ENCODE peak calls at places on chromosome 1, in ten cellular contexts. K is fibroblast of mammary gland, T is AG09309, F is lung, O is endothelial cell of umbilical vein, H is WERI-Rb-1, Z is cardiac fibroblast, Q is fibroblast of pulmonary artery, W is BE2C, E is astrocyte of the spinal cord. P is an unnamed sample.
A peak's percentile ranks its signal among the peaks of the same experiment; 100 is the strongest.

GRCh38 chr1:48002142-48002541 is 5.0 kb upstream of the TRABD2B start:
- DNase-seq in K (no peak), O (no peak), F (no peak), Q (no peak), E (no peak), T (no peak), W (no peak), Z (no peak), H (peak; percentile 61), P (no peak)

GRCh38 chr1:112754116-112754628 is 39.0 kb upstream of the PPM1J start:
- DNase-seq in H (no peak), E (no peak), Q (no peak), W (no peak), F (no peak), K (no peak), T (no peak), Z (no peak), O (no peak), P (no peak)

GRCh38 chr1:171910786-171911185 is 69.5 kb downstream of the DNM3 start:
- DNase-seq in Q (no peak), H (no peak), Z (no peak), K (no peak), W (no peak), E (no peak), F (no peak), O (no peak), T (no peak), P (no peak)

GRCh38 chr1:20443703-20444587 is 42.1 kb downstream of the CAMK2N1 start:
- DNase-seq in T (no peak), Z (no peak), H (no peak), E (no peak), Q (no peak), K (no peak), O (no peak), W (no peak), F (no peak), P (no peak)

GRCh38 chr1:15700510-15700909 is 16.4 kb downstream of the PLEKHM2 start:
- DNase-seq in T (no peak), E (no peak), Q (peak; percentile 73), W (no peak), H (no peak), F (peak; percentile 62), O (no peak), K (no peak), Z (no peak), P (peak; percentile 67)

GRCh38 chr1:187032316-187032981 is 203.7 kb downstream of the PLA2G4A start:
- DNase-seq in W (no peak), O (no peak), Q (no peak), K (no peak), T (no peak), Z (no peak), H (no peak), E (no peak), F (no peak), P (no peak)

GRCh38 chr1:22321917-22322316 is 129.7 kb upstream of the ZBTB40 start:
- DNase-seq in F (no peak), Q (no peak), W (no peak), H (no peak), O (no peak), K (no peak), Z (no peak), T (no peak), E (no peak), P (no peak)

GRCh38 chr1:153629343-153629665 is 1.1 kb downstream of the S100A1 start:
- DNase-seq in K (no peak), T (no peak), Z (no peak), E (no peak), W (no peak), O (no peak), F (no peak), Q (no peak), H (no peak), P (no peak)

GRCh38 chr1:14599173-14599754 is 779 bp downstream of the KAZN start:
- DNase-seq in F (no peak), Z (no peak), W (no peak), E (no peak), T (no peak), H (peak; percentile 22), Q (no peak), O (no peak), K (no peak), P (no peak)

GRCh38 chr1:14598498-14599172 is at the start of gene KAZN:
- DNase-seq in F (no peak), K (no peak), Q (no peak), T (no peak), O (no peak), H (peak; percentile 69), Z (no peak), E (peak; percentile 5), W (peak; percentile 14), P (no peak)

GRCh38 chr1:14602131-14602530 is 3.6 kb downstream of the KAZN start:
- DNase-seq in O (no peak), H (peak; percentile 15), E (peak; percentile 17), K (peak; percentile 29), F (peak; percentile 39), Z (peak; percentile 2), W (no peak), T (no peak), Q (peak; percentile 16), P (peak; percentile 58)

GRCh38 chr1:14599787-14600186 is 1.3 kb downstream of the KAZN start:
- DNase-seq in O (no peak), Z (no peak), E (no peak), Q (no peak), F (no peak), W (no peak), H (no peak), K (no peak), T (no peak), P (no peak)

DNA sequence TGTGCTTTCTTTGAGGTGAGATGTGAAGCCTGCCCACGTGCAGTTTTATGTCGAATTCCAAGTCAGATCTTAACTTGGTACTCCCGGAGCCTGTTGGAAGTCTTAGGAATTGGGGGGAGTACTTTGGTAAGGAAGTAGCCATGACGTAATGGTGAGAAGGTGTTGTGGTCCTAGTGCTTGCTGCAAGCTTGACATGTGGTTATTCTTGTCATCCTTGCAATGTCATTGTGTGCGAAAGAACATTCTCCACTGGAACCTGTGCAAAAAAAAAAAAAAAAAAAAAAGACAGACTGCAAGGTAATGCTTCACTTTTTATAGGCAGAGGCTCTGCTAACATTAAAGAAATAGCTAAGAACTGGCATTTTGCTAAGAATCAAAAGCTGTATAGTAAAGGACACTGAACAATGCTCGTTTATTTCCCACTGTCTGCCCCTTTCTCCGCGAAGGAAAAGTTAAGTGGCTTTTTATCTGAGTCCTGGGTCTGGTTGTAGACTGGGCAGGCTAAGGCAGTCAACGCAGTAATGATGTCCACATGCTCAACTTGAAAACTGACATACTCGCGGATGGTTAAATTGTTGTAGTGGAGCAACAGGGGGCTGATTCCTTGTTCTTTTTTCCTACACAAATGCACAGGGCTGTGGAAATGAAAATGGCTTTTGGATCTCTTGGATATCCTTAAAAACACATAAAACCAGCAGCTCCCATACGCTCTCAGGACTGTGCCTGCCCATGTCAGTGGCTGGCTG is 2.1 kb downstream of the KAZN start:
- DNase-seq in W (no peak), F (no peak), O (no peak), K (no peak), H (no peak), T (no peak), Z (no peak), Q (no peak), E (no peak), P (no peak)
- H3K4me3 ChIP-seq in W (no peak overlapping the region), F (no peak overlapping the region), O (no peak overlapping the region), K (no peak overlapping the region), H (no peak overlapping the region), T (no peak overlapping the region), Z (no peak overlapping the region), Q (no peak overlapping the region), E (no peak overlapping the region), P (no peak overlapping the region)

GRCh38 chr1:157162345-157162744 is 24.1 kb upstream of the ETV3 start:
- DNase-seq in Q (no peak), T (no peak), O (no peak), W (no peak), K (no peak), H (no peak), E (no peak), Z (no peak), F (no peak), P (peak; percentile 10)

GRCh38 chr1:157167437-157167836 is 29.2 kb upstream of the ETV3 start:
- DNase-seq in W (no peak), E (no peak), H (no peak), F (no peak), T (no peak), K (no peak), Z (no peak), O (no peak), Q (no peak), P (no peak)

GRCh38 chr1:157163273-157164127 is 25.3 kb upstream of the ETV3 start:
- DNase-seq in W (peak; percentile 75), F (peak; percentile 70), E (peak; percentile 62), K (peak; percentile 54), Q (peak; percentile 64), T (no peak), Z (peak; percentile 62), H (peak; percentile 91), O (peak; percentile 63), P (peak; percentile 67)

GRCh38 chr1:157168015-157168414 is 29.8 kb upstream of the ETV3 start:
- DNase-seq in E (no peak), F (no peak), Z (no peak), K (no peak), W (no peak), O (no peak), T (no peak), Q (no peak), H (no peak), P (no peak)

DNA sequence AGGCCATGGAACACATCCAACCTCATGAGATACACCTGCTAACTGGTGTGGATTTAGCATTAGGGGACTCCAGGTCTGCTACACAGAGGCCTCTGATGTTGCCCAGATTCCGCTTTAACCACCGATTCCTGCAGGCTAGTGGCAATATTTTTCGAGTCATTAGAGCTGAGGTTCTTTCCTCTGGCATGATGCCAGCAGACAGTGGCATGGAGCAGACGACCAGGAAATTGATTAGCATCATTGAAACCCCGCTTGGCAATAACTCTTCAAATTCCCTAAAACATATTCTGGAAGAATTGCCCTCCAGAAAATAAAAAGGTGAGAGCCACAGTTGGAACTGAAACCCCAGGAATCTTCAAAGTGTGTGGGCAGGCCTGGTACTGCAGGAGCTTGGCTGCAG is 28.4 kb upstream of the ETV3 start:
- DNase-seq in E (no peak), W (peak; percentile 45), F (no peak), K (no peak), T (no peak), O (no peak), Q (no peak), H (no peak), Z (no peak), P (no peak)
- TF ChIP-seq CTCF in E (no peak), W (no peak), F (no peak), K (no peak), T (no peak), O (no peak), Q (no peak), H (no peak), Z (no peak), P (no peak)

GRCh38 chr1:221739677-221740025 is 2.2 kb downstream of the DUSP10 start:
- DNase-seq in H (no peak), E (no peak), F (no peak), W (no peak), K (no peak), O (no peak), Z (no peak), T (no peak), Q (no peak), P (no peak)
- H3K4me3 ChIP-seq in H (no peak overlapping the region), E (peak overlapping the region; percentile 96), F (no peak overlapping the region), W (no peak overlapping the region), K (peak overlapping the region; percentile 98), O (no peak overlapping the region), Z (no peak overlapping the region), T (peak overlapping the region; percentile 87), Q (no peak overlapping the region), P (no peak overlapping the region)

GRCh38 chr1:181083842-181084605 is 4.5 kb upstream of the IER5 start:
- DNase-seq in W (peak; percentile 63), F (peak; percentile 60), K (peak; percentile 68), Q (peak; percentile 74), O (peak; percentile 71), Z (peak; percentile 71), T (no peak), H (peak; percentile 70), E (no peak), P (peak; percentile 83)
- TF ChIP-seq CTCF in W (peak; percentile 71), F (peak; percentile 62), K (peak; percentile 55), Q (peak; percentile 59), O (peak; percentile 65), Z (peak; percentile 44), T (peak; percentile 52), H (peak; percentile 62), E (peak; percentile 57), P (peak; percentile 74)

P was measured in choroid plexus epithelial cell.